ENCODE peak calls at places on chromosomes 5 and 9, in eight cellular contexts. One of them, this sample, is unnamed.

GRCh38 chr9:13427587-13427986 is 148.1 kb upstream of the MPDZ start:
- DNase-seq in fibroblast of the aortic adventitia: peak; percentile 90
- DNase-seq in astrocyte of the spinal cord: peak; percentile 63
- DNase-seq in epithelial cell of esophagus: peak; percentile 71
- DNase-seq in naive thymus-derived CD4-positive, alpha-beta T cell: no peak
- DNase-seq in fibroblast of pulmonary artery: peak; percentile 86
- DNase-seq in fibroblast of lung: peak; percentile 81
- DNase-seq in astrocyte of the cerebellum: peak; percentile 68
- DNase-seq in this sample: no peak

GRCh38 chr5:178460174-178460573 is 130.0 kb downstream of the COL23A1 start:
- DNase-seq in fibroblast of the aortic adventitia: no peak
- DNase-seq in astrocyte of the spinal cord: no peak
- DNase-seq in epithelial cell of esophagus: no peak
- DNase-seq in naive thymus-derived CD4-positive, alpha-beta T cell: no peak
- DNase-seq in fibroblast of pulmonary artery: no peak
- DNase-seq in fibroblast of lung: no peak
- DNase-seq in astrocyte of the cerebellum: no peak
- DNase-seq in this sample: no peak

GRCh38 chr9:136532799-136533774 is 12.8 kb downstream of the NOTCH1 start:
- DNase-seq in fibroblast of the aortic adventitia: no peak
- DNase-seq in astrocyte of the spinal cord: no peak
- DNase-seq in epithelial cell of esophagus: no peak
- DNase-seq in naive thymus-derived CD4-positive, alpha-beta T cell: peak; percentile 78
- DNase-seq in fibroblast of pulmonary artery: no peak
- DNase-seq in fibroblast of lung: no peak
- DNase-seq in astrocyte of the cerebellum: no peak
- DNase-seq in this sample: no peak

GRCh38 chr5:90968319-90968718 is 409.7 kb downstream of the ADGRV1 start:
- DNase-seq in fibroblast of the aortic adventitia: no peak
- DNase-seq in astrocyte of the spinal cord: peak; percentile 76
- DNase-seq in epithelial cell of esophagus: no peak
- DNase-seq in naive thymus-derived CD4-positive, alpha-beta T cell: no peak
- DNase-seq in fibroblast of pulmonary artery: no peak
- DNase-seq in fibroblast of lung: no peak
- DNase-seq in astrocyte of the cerebellum: peak; percentile 73
- DNase-seq in this sample: no peak

GRCh38 chr5:40436535-40437237 is 243.0 kb upstream of the PTGER4 start:
- DNase-seq in fibroblast of the aortic adventitia: no peak
- DNase-seq in astrocyte of the spinal cord: no peak
- DNase-seq in epithelial cell of esophagus: no peak
- DNase-seq in naive thymus-derived CD4-positive, alpha-beta T cell: no peak
- DNase-seq in fibroblast of pulmonary artery: no peak
- DNase-seq in fibroblast of lung: no peak
- DNase-seq in astrocyte of the cerebellum: no peak
- DNase-seq in this sample: no peak

GRCh38 chr5:35540002-35540401 is 77.7 kb upstream of the SPEF2 start:
- DNase-seq in fibroblast of the aortic adventitia: no peak
- DNase-seq in astrocyte of the spinal cord: no peak
- DNase-seq in epithelial cell of esophagus: no peak
- DNase-seq in naive thymus-derived CD4-positive, alpha-beta T cell: no peak
- DNase-seq in fibroblast of pulmonary artery: no peak
- DNase-seq in fibroblast of lung: no peak
- DNase-seq in astrocyte of the cerebellum: no peak
- DNase-seq in this sample: no peak

GRCh38 chr9:131394464-131395026 is 659 bp downstream of the PRRC2B start:
- DNase-seq in fibroblast of the aortic adventitia: peak; percentile 40
- DNase-seq in astrocyte of the spinal cord: no peak
- DNase-seq in epithelial cell of esophagus: no peak
- DNase-seq in naive thymus-derived CD4-positive, alpha-beta T cell: peak; percentile 70
- DNase-seq in fibroblast of pulmonary artery: peak; percentile 39
- DNase-seq in fibroblast of lung: peak; percentile 51
- DNase-seq in astrocyte of the cerebellum: no peak
- DNase-seq in this sample: peak; percentile 80

GRCh38 chr9:131530930-131531832 is at the start of gene UCK1:
- DNase-seq in fibroblast of the aortic adventitia: peak; percentile 70
- DNase-seq in astrocyte of the spinal cord: peak; percentile 75
- DNase-seq in epithelial cell of esophagus: peak; percentile 83
- DNase-seq in naive thymus-derived CD4-positive, alpha-beta T cell: peak; percentile 84
- DNase-seq in fibroblast of pulmonary artery: peak; percentile 80
- DNase-seq in fibroblast of lung: peak; percentile 79
- DNase-seq in astrocyte of the cerebellum: peak; percentile 11
- DNase-seq in this sample: peak; percentile 91

GRCh38 chr9:27572918-27573698 is at the start of gene C9orf72:
- DNase-seq in fibroblast of the aortic adventitia: no peak
- DNase-seq in astrocyte of the spinal cord: peak; percentile 63
- DNase-seq in epithelial cell of esophagus: peak; percentile 75
- DNase-seq in naive thymus-derived CD4-positive, alpha-beta T cell: peak; percentile 91
- DNase-seq in fibroblast of pulmonary artery: no peak
- DNase-seq in fibroblast of lung: no peak
- DNase-seq in astrocyte of the cerebellum: no peak
- DNase-seq in this sample: peak; percentile 89

GRCh38 chr9:115957571-115957970 is 196.0 kb upstream of the PAPPA start:
- DNase-seq in fibroblast of the aortic adventitia: peak; percentile 18
- DNase-seq in astrocyte of the spinal cord: peak; percentile 65
- DNase-seq in epithelial cell of esophagus: no peak
- DNase-seq in naive thymus-derived CD4-positive, alpha-beta T cell: no peak
- DNase-seq in fibroblast of pulmonary artery: no peak
- DNase-seq in fibroblast of lung: peak; percentile 44
- DNase-seq in astrocyte of the cerebellum: no peak
- DNase-seq in this sample: no peak

GRCh38 chr9:95005276-95006141 is 279.0 kb downstream of the AOPEP start:
- DNase-seq in fibroblast of the aortic adventitia: peak; percentile 40
- DNase-seq in astrocyte of the spinal cord: peak; percentile 47
- DNase-seq in epithelial cell of esophagus: peak; percentile 35
- DNase-seq in naive thymus-derived CD4-positive, alpha-beta T cell: no peak
- DNase-seq in fibroblast of pulmonary artery: no peak
- DNase-seq in fibroblast of lung: peak; percentile 24
- DNase-seq in astrocyte of the cerebellum: no peak
- DNase-seq in this sample: no peak

GRCh38 chr9:95007470-95007869 is 281.0 kb downstream of the AOPEP start:
- DNase-seq in fibroblast of the aortic adventitia: peak; percentile 73
- DNase-seq in astrocyte of the spinal cord: no peak
- DNase-seq in epithelial cell of esophagus: peak; percentile 52
- DNase-seq in naive thymus-derived CD4-positive, alpha-beta T cell: no peak
- DNase-seq in fibroblast of pulmonary artery: no peak
- DNase-seq in fibroblast of lung: peak; percentile 25
- DNase-seq in astrocyte of the cerebellum: no peak
- DNase-seq in this sample: no peak

GRCh38 chr9:95010431-95010838 is 283.9 kb downstream of the AOPEP start:
- DNase-seq in fibroblast of the aortic adventitia: no peak
- DNase-seq in astrocyte of the spinal cord: no peak
- DNase-seq in epithelial cell of esophagus: no peak
- DNase-seq in naive thymus-derived CD4-positive, alpha-beta T cell: no peak
- DNase-seq in fibroblast of pulmonary artery: no peak
- DNase-seq in fibroblast of lung: no peak
- DNase-seq in astrocyte of the cerebellum: no peak
- DNase-seq in this sample: no peak

GRCh38 chr9:95009459-95009858 is 283.0 kb downstream of the AOPEP start:
- DNase-seq in fibroblast of the aortic adventitia: peak; percentile 37
- DNase-seq in astrocyte of the spinal cord: no peak
- DNase-seq in epithelial cell of esophagus: peak; percentile 32
- DNase-seq in naive thymus-derived CD4-positive, alpha-beta T cell: no peak
- DNase-seq in fibroblast of pulmonary artery: no peak
- DNase-seq in fibroblast of lung: no peak
- DNase-seq in astrocyte of the cerebellum: no peak
- DNase-seq in this sample: no peak

DNA sequence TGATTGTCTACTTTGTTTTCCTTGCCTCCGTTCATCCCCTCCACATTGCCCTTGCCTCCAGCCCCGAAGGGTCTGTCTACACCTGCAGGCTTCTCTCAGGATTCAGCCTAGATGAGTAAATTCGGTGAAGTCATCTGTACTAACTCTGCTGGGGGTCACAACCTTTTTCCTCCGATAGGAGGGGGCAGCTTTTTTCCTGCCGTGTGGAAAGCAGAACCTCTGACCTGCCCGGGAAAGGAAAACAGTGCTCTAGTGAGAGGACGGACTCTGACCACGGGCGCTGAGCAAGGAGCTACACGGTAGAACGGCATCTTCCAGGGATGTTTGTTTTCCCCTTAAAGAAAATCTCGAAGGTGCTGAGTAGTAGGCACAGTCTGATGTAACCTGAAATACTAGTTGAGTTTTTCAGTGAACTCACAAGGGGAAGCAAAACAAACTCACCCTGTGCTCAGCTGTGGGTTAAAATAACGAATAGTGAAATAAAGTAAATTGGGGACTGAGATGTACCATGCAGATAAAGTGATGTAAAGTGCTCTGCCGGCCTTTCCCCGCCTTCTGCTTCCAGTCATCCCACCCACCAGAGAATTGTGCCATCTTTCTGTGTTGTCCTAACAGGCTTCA is 281.8 kb downstream of the AOPEP start:
- DNase-seq in fibroblast of the aortic adventitia: peak; percentile 43
- DNase-seq in astrocyte of the spinal cord: peak; percentile 70
- DNase-seq in epithelial cell of esophagus: peak; percentile 60
- DNase-seq in naive thymus-derived CD4-positive, alpha-beta T cell: no peak
- DNase-seq in fibroblast of pulmonary artery: no peak
- DNase-seq in fibroblast of lung: peak; percentile 33
- DNase-seq in astrocyte of the cerebellum: no peak
- DNase-seq in this sample: no peak
- H3K4me3 ChIP-seq in fibroblast of the aortic adventitia: peak overlapping the region; percentile 83
- H3K4me3 ChIP-seq in astrocyte of the spinal cord: peak overlapping the region; percentile 67
- H3K4me3 ChIP-seq in epithelial cell of esophagus: peak overlapping the region; percentile 86
- H3K4me3 ChIP-seq in naive thymus-derived CD4-positive, alpha-beta T cell: no peak overlapping the region
- H3K4me3 ChIP-seq in fibroblast of pulmonary artery: no peak overlapping the region
- H3K4me3 ChIP-seq in fibroblast of lung: peak overlapping the region; percentile 29
- H3K4me3 ChIP-seq in astrocyte of the cerebellum: peak overlapping the region; percentile 75
- H3K4me3 ChIP-seq in this sample: peak overlapping the region; percentile 86

GRCh38 chr9:124724415-124725067 is 46.6 kb downstream of the NR6A1 start:
- DNase-seq in fibroblast of the aortic adventitia: no peak
- DNase-seq in astrocyte of the spinal cord: no peak
- DNase-seq in epithelial cell of esophagus: no peak
- DNase-seq in naive thymus-derived CD4-positive, alpha-beta T cell: no peak
- DNase-seq in fibroblast of pulmonary artery: no peak
- DNase-seq in fibroblast of lung: no peak
- DNase-seq in astrocyte of the cerebellum: no peak
- DNase-seq in this sample: no peak
- H3K4me3 ChIP-seq in fibroblast of the aortic adventitia: no peak overlapping the region
- H3K4me3 ChIP-seq in astrocyte of the spinal cord: no peak overlapping the region
- H3K4me3 ChIP-seq in epithelial cell of esophagus: no peak overlapping the region
- H3K4me3 ChIP-seq in naive thymus-derived CD4-positive, alpha-beta T cell: no peak overlapping the region
- H3K4me3 ChIP-seq in fibroblast of pulmonary artery: no peak overlapping the region
- H3K4me3 ChIP-seq in fibroblast of lung: no peak overlapping the region
- H3K4me3 ChIP-seq in astrocyte of the cerebellum: no peak overlapping the region
- H3K4me3 ChIP-seq in this sample: no peak overlapping the region

GRCh38 chr5:135453613-135454012 is 1.5 kb upstream of the TIFAB start:
- DNase-seq in fibroblast of the aortic adventitia: no peak
- DNase-seq in astrocyte of the spinal cord: no peak
- DNase-seq in epithelial cell of esophagus: no peak
- DNase-seq in naive thymus-derived CD4-positive, alpha-beta T cell: no peak
- DNase-seq in fibroblast of pulmonary artery: no peak
- DNase-seq in fibroblast of lung: no peak
- DNase-seq in astrocyte of the cerebellum: no peak
- DNase-seq in this sample: no peak

GRCh38 chr5:135450957-135451356 is 1.2 kb downstream of the TIFAB start:
- DNase-seq in fibroblast of the aortic adventitia: no peak
- DNase-seq in astrocyte of the spinal cord: no peak
- DNase-seq in epithelial cell of esophagus: no peak
- DNase-seq in naive thymus-derived CD4-positive, alpha-beta T cell: no peak
- DNase-seq in fibroblast of pulmonary artery: no peak
- DNase-seq in fibroblast of lung: no peak
- DNase-seq in astrocyte of the cerebellum: no peak
- DNase-seq in this sample: no peak

GRCh38 chr5:135450328-135450727 is 1.8 kb downstream of the TIFAB start:
- DNase-seq in fibroblast of the aortic adventitia: no peak
- DNase-seq in astrocyte of the spinal cord: no peak
- DNase-seq in epithelial cell of esophagus: no peak
- DNase-seq in naive thymus-derived CD4-positive, alpha-beta T cell: no peak
- DNase-seq in fibroblast of pulmonary artery: no peak
- DNase-seq in fibroblast of lung: no peak
- DNase-seq in astrocyte of the cerebellum: no peak
- DNase-seq in this sample: no peak

GRCh38 chr5:135452366-135453030 is 347 bp upstream of the TIFAB start:
- DNase-seq in fibroblast of the aortic adventitia: no peak
- DNase-seq in astrocyte of the spinal cord: no peak
- DNase-seq in epithelial cell of esophagus: no peak
- DNase-seq in naive thymus-derived CD4-positive, alpha-beta T cell: no peak
- DNase-seq in fibroblast of pulmonary artery: no peak
- DNase-seq in fibroblast of lung: no peak
- DNase-seq in astrocyte of the cerebellum: no peak
- DNase-seq in this sample: no peak

DNA sequence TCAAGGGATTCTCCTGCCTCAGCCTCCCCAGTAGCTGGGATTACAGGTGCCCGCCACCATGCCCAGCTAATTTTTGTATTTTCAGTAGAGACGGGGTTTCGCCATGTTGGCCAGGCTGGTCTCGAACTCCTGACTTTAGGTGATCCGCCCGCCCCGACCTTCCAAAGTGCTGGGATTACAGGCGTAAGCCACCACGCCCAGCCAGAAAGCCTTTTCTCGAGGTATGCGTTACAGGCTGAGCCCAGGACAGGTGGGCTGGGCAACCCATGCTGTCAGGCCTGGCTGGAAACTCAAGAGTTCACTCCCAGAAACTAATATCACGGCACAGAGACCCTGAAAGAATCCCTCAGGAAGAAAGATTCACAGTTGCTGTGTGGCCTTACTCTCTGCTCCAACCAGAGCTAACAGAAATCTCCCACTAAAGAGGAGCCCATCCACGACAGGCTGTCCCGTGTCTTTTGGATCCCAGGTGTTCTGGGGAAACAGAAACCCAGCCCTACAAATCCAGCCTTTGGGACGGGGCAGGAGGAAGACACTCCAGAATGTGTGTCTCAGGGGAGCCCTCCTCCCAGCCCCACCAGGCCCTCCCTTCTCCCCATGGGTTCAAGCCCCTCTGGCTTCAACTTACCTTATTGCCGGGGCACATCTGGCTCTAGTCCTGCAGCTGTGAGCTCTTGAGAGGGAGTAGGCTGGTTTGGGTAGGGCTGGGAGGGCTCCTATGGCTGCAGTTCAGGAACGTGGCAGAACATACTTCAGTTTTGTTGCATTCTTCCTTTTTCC is at the start of gene TIFAB:
- DNase-seq in fibroblast of the aortic adventitia: no peak
- DNase-seq in astrocyte of the spinal cord: no peak
- DNase-seq in epithelial cell of esophagus: no peak
- DNase-seq in naive thymus-derived CD4-positive, alpha-beta T cell: no peak
- DNase-seq in fibroblast of pulmonary artery: no peak
- DNase-seq in fibroblast of lung: no peak
- DNase-seq in astrocyte of the cerebellum: no peak
- DNase-seq in this sample: no peak
- H3K4me3 ChIP-seq in fibroblast of the aortic adventitia: no peak within 1 kb of the TSS
- H3K4me3 ChIP-seq in astrocyte of the spinal cord: no peak within 1 kb of the TSS
- H3K4me3 ChIP-seq in epithelial cell of esophagus: no peak within 1 kb of the TSS
- H3K4me3 ChIP-seq in naive thymus-derived CD4-positive, alpha-beta T cell: no peak within 1 kb of the TSS
- H3K4me3 ChIP-seq in fibroblast of pulmonary artery: no peak within 1 kb of the TSS
- H3K4me3 ChIP-seq in fibroblast of lung: no peak within 1 kb of the TSS
- H3K4me3 ChIP-seq in astrocyte of the cerebellum: no peak within 1 kb of the TSS
- H3K4me3 ChIP-seq in this sample: no peak within 1 kb of the TSS

DNA sequence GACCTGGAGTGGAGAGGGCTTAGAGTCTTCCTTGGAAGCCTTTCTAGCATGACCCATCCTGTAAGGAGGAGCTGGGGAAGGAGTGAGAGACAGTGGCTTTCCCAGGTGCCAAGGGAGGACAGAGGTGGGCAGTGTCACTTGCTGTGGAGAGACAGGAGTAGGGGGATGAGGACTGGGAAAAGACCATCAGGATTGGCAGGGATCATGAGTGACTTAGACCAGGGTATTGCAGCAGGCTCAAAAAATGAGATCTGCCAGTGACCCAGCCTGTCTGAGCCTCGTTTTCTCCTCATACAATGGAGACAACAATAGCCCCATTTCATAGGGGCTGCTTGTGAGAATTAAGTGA is 2.4 kb downstream of the TMOD1 start:
- DNase-seq in fibroblast of the aortic adventitia: no peak
- DNase-seq in astrocyte of the spinal cord: no peak
- DNase-seq in epithelial cell of esophagus: no peak
- DNase-seq in naive thymus-derived CD4-positive, alpha-beta T cell: no peak
- DNase-seq in fibroblast of pulmonary artery: no peak
- DNase-seq in fibroblast of lung: no peak
- DNase-seq in astrocyte of the cerebellum: no peak
- DNase-seq in this sample: no peak
- H3K4me3 ChIP-seq in fibroblast of the aortic adventitia: no peak overlapping the region
- H3K4me3 ChIP-seq in astrocyte of the spinal cord: no peak overlapping the region
- H3K4me3 ChIP-seq in epithelial cell of esophagus: no peak overlapping the region
- H3K4me3 ChIP-seq in naive thymus-derived CD4-positive, alpha-beta T cell: no peak overlapping the region
- H3K4me3 ChIP-seq in fibroblast of pulmonary artery: no peak overlapping the region
- H3K4me3 ChIP-seq in fibroblast of lung: no peak overlapping the region
- H3K4me3 ChIP-seq in astrocyte of the cerebellum: no peak overlapping the region
- H3K4me3 ChIP-seq in this sample: peak overlapping the region; percentile 83